ENCODE peak calls at places on chromosomes 11 and 22, in ten cellular contexts. S is OCI-LY7; W is effector memory CD8-positive, alpha-beta T cell; H is activated CD4-positive, alpha-beta T cell treated with anti-CD3 and anti-CD28 coated beads for 24 hours; C is sigmoid colon; L is HS-27A; Q is SJSA1; U is stimulated activated CD4-positive, alpha-beta T cell treated with anti-CD3 and anti-CD28 coated beads, Interleukin-1b, Interleukin-23, amount 100 ng/mL, for 24 hours; D is WTC11; J is left ventricle myocardium inferior. I is an unnamed sample.
A peak's percentile ranks its signal among the peaks of the same experiment; 100 is the strongest.

GRCh38 chr11:124717786-124718634 is 21.7 kb upstream of the NRGN start:
- DNase-seq in S (no peak), W (peak; percentile 6), H (no peak), C (no peak), L (no peak), Q (no peak), U (no peak), D (peak; percentile 54), J (peak; percentile 56), I (no peak)

GRCh38 chr11:72789493-72790131 is 4.2 kb downstream of the STARD10 start:
- DNase-seq in S (no peak), W (no peak), H (no peak), C (no peak), L (no peak), Q (no peak), U (no peak), D (no peak), J (peak; percentile 68), I (no peak)

GRCh38 chr11:133529807-133530500 is 2.3 kb downstream of the OPCML start:
- DNase-seq in S (no peak), W (no peak), H (no peak), C (no peak), L (no peak), Q (no peak), U (no peak), D (no peak), J (no peak), I (no peak)

GRCh38 chr22:38754247-38755154 is 1.3 kb downstream of the SUN2 start:
- DNase-seq in S (peak; percentile 57), W (no peak), H (no peak), C (peak; percentile 93), L (no peak), Q (no peak), U (no peak), D (no peak), J (peak; percentile 54), I (no peak)

GRCh38 chr22:24996420-24996952 is 44.0 kb downstream of the KIAA1671 start:
- DNase-seq in S (no peak), W (no peak), H (no peak), C (no peak), L (peak; percentile 50), Q (peak; percentile 52), U (no peak), D (peak; percentile 61), J (no peak), I (peak; percentile 27)

GRCh38 chr22:20859615-20860014 is 808 bp downstream of the SNAP29 start:
- DNase-seq in S (peak; percentile 18), W (no peak), H (no peak), C (no peak), L (no peak), Q (no peak), U (no peak), D (no peak), J (no peak), I (no peak)

GRCh38 chr11:125381499-125381898 is 114.6 kb downstream of the FEZ1 start:
- DNase-seq in S (no peak), W (no peak), H (no peak), C (no peak), L (no peak), Q (no peak), U (no peak), D (no peak), J (no peak), I (no peak)

GRCh38 chr11:111978028-111978771 is 41.1 kb downstream of the DIXDC1 start:
- DNase-seq in S (no peak), W (no peak), H (no peak), C (peak; percentile 90), L (peak; percentile 22), Q (peak; percentile 49), U (no peak), D (peak; percentile 56), J (peak; percentile 37), I (peak; percentile 29)

GRCh38 chr11:71407356-71407755 is 40.8 kb downstream of the DHCR7 start:
- DNase-seq in S (no peak), W (no peak), H (no peak), C (no peak), L (no peak), Q (no peak), U (no peak), D (no peak), J (no peak), I (no peak)

GRCh38 chr11:12808519-12808918 is 134.3 kb downstream of the TEAD1 start:
- DNase-seq in S (no peak), W (no peak), H (no peak), C (no peak), L (no peak), Q (no peak), U (no peak), D (no peak), J (no peak), I (no peak)

GRCh38 chr11:47715082-47715669 is at the start of gene AGBL2:
- DNase-seq in S (peak; percentile 85), W (peak; percentile 81), H (peak; percentile 70), C (peak; percentile 86), L (no peak), Q (peak; percentile 78), U (peak; percentile 59), D (peak; percentile 83), J (peak; percentile 76), I (peak; percentile 80)

GRCh38 chr11:57387284-57388030 is 3.0 kb downstream of the PRG2 start:
- DNase-seq in S (no peak), W (no peak), H (no peak), C (no peak), L (no peak), Q (no peak), U (no peak), D (no peak), J (peak; percentile 46), I (no peak)

GRCh38 chr11:118961591-118961990 is 5.5 kb downstream of the UPK2 start:
- DNase-seq in S (no peak), W (no peak), H (no peak), C (no peak), L (no peak), Q (no peak), U (no peak), D (no peak), J (no peak), I (no peak)

GRCh38 chr22:30435674-30436126 is 10.1 kb downstream of the MTFP1 start:
- DNase-seq in S (peak; percentile 90), W (peak; percentile 80), H (peak; percentile 59), C (no peak), L (no peak), Q (no peak), U (peak; percentile 39), D (no peak), J (no peak), I (no peak)

GRCh38 chr22:30310881-30311771 is 15.6 kb downstream of the TBC1D10A start:
- DNase-seq in S (no peak), W (no peak), H (no peak), C (peak; percentile 94), L (no peak), Q (no peak), U (no peak), D (no peak), J (peak; percentile 80), I (no peak)